ENCODE peak calls at places on chromosomes 7 and 10, in nine cellular contexts. V is ascending aorta, C is fibroblast of pulmonary artery, L is OCI-LY7, N is endodermal cell, I is AG09309, S is GM23338, Y is fibroblast of the aortic adventitia, A is heart right ventricle. O is an unnamed sample.

GRCh38 chr10:12097791-12098190 is 29.0 kb downstream of the DHTKD1 start:
- DNase-seq in V (no peak), C (no peak), L (no peak), N (no peak), I (peak), S (no peak), Y (no peak), A (no peak), O (no peak)

GRCh38 chr7:22872087-22872807 is 49.6 kb upstream of the TOMM7 start:
- DNase-seq in V (no peak), C (no peak), L (no peak), N (no peak), I (no peak), S (no peak), Y (no peak), A (no peak), O (no peak)

GRCh38 chr7:10210000-10210399 is 763.7 kb upstream of the PHF14 start:
- DNase-seq in V (no peak), C (no peak), L (no peak), N (no peak), I (no peak), S (no peak), Y (no peak), A (no peak), O (no peak)

GRCh38 chr7:70710011-70710480 is 421.9 kb upstream of the GALNT17 start:
- DNase-seq in V (no peak), C (peak), L (no peak), N (no peak), I (no peak), S (no peak), Y (peak), A (no peak), O (no peak)

GRCh38 chr7:127250312-127251047 is 2.3 kb downstream of the GRM8 start:
- DNase-seq in V (no peak), C (peak), L (peak), N (no peak), I (no peak), S (no peak), Y (peak), A (no peak), O (no peak)

GRCh38 chr10:76031099-76031498 is 599.7 kb downstream of the LRMDA start:
- DNase-seq in V (no peak), C (no peak), L (no peak), N (no peak), I (no peak), S (no peak), Y (no peak), A (no peak), O (no peak)

GRCh38 chr7:159197066-159197975 is 52.7 kb upstream of the VIPR2 start:
- DNase-seq in V (no peak), C (no peak), L (peak), N (peak), I (no peak), S (peak), Y (no peak), A (no peak), O (no peak)

GRCh38 chr10:117217196-117217761 is 20.0 kb downstream of the KCNK18 start:
- DNase-seq in V (no peak), C (no peak), L (no peak), N (peak), I (no peak), S (peak), Y (no peak), A (no peak), O (no peak)

GRCh38 chr10:88194041-88194887 is 330.8 kb downstream of the PTEN start:
- DNase-seq in V (no peak), C (no peak), L (no peak), N (no peak), I (no peak), S (no peak), Y (peak), A (no peak), O (no peak)

GRCh38 chr10:6300106-6300783 is 97.5 kb downstream of the PFKFB3 start:
- DNase-seq in V (no peak), C (peak), L (peak), N (no peak), I (peak), S (no peak), Y (peak), A (no peak), O (no peak)

GRCh38 chr10:28970231-28970630 is 292.9 kb downstream of the BAMBI start:
- DNase-seq in V (no peak), C (peak), L (no peak), N (no peak), I (no peak), S (no peak), Y (peak), A (no peak), O (no peak)

GRCh38 chr10:127354992-127355391 is 158.6 kb upstream of the INSYN2A start:
- DNase-seq in V (no peak), C (peak), L (no peak), N (no peak), I (no peak), S (no peak), Y (peak), A (no peak), O (no peak)

DNA sequence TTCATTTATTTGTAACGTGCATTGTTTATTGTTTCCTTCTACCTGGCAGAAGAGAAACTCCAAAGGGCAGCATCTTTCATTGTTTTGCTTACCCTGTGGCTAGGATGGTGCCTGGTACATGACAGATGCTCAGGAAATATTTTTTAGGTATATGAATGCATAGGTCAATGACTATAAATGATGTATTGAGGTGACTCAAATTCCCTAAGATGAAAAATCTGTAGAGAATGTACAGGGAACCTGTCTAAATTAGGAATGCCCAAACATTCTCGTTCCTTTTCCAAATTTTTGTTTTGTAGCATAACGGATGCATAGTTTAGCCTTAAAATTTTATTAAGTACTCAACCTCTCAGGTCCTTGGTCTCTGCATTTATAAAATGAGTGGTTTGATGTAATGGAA is 71.6 kb downstream of the NRP1 start:
- DNase-seq in V (no peak), C (no peak), L (no peak), N (no peak), I (no peak), S (no peak), Y (no peak), A (no peak), O (no peak)
- H3K4me3 ChIP-seq in V (no peak), C (no peak), L (no peak), N (no peak), I (no peak), S (no peak), Y (no peak), A (no peak), O (no peak)

DNA sequence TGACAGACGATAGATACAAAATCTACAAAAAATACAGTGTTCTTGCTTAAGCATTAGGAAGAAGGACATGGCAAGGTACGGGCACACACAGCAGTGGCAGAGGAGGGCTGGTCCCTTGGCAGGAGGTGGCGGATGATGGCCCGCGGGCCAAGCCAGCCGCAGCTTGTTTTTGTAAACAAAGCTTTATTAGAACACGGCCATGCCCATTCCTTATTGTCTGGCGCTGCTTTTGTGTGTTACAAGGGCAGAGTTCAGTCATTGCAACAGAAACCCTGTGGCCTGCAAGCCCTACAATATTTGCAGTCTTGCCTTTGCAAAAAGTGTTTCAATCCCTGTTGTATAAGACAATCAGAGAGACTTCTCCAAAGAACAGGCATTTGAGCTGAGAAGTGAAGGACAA is 30.7 kb downstream of the FGFR2 start:
- DNase-seq in V (no peak), C (no peak), L (no peak), N (no peak), I (no peak), S (no peak), Y (no peak), A (no peak), O (no peak)
- H3K4me3 ChIP-seq in V (no peak), C (no peak), L (no peak), N (no peak), I (no peak), S (no peak), Y (no peak), A (no peak), O (no peak)

GRCh38 chr10:63614371-63614891 is 93.2 kb downstream of the REEP3 start:
- DNase-seq in V (no peak), C (peak), L (no peak), N (no peak), I (peak), S (no peak), Y (peak), A (no peak), O (no peak)
- H3K4me3 ChIP-seq in V (no peak), C (no peak), L (no peak), N (no peak), I (no peak), S (no peak), Y (no peak), A (no peak), O (no peak)

GRCh38 chr7:29468196-29468595 is 95.4 kb upstream of the PRR15 start:
- DNase-seq in V (no peak), C (no peak), L (no peak), N (no peak), I (no peak), S (no peak), Y (no peak), A (no peak), O (no peak)
- H3K4me3 ChIP-seq in V (no peak), C (no peak), L (no peak), N (no peak), I (no peak), S (no peak), Y (no peak), A (no peak), O (no peak)

DNA sequence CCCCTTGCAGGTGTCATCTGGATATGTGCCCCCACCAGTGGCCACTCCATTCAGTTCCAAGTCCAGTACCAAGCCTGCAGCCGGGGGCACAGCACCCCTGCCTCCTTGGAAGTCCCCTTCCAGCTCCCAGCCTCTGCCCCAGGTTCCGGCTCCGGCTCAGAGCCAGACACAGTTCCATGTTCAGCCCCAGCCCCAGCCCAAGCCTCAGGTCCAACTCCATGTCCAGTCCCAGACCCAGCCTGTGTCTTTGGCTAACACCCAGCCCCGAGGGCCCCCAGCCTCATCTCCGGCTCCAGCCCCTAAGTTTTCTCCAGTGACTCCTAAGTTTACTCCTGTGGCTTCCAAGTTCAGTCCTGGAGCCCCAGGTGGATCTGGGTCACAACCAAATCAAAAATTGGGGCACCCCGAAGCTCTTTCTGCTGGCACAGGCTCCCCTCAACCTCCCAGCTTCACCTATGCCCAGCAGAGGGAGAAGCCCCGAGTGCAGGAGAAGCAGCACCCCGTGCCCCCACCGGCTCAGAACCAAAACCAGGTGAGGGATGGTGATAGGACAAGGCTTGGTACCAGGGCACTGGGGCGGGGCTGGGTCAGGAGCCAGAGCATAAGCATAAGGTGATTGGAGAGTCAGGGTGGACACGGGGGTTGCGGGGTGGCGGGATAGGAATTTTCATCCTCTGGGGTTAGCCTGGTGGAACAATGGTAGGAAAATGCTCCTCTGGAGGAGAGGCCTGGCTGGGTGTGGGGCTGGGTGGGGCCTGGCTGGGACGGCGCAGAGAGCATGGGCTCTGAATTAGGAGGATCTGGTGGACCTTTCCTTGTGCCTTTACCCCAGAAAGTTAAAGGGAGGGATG is 1.9 kb downstream of the ZYX start:
- DNase-seq in V (peak), C (no peak), L (no peak), N (peak), I (no peak), S (no peak), Y (no peak), A (no peak), O (no peak)
- H3K4me3 ChIP-seq in V (peak), C (peak), L (no peak), N (peak), I (peak), S (peak), Y (peak), A (peak), O (peak)

GRCh38 chr10:132626761-132627735 is 89.5 kb downstream of the INPP5A start:
- DNase-seq in V (peak), C (no peak), L (no peak), N (no peak), I (no peak), S (no peak), Y (no peak), A (peak), O (no peak)
- H3K4me3 ChIP-seq in V (no peak), C (no peak), L (no peak), N (no peak), I (no peak), S (no peak), Y (no peak), A (peak), O (no peak)

GRCh38 chr7:13990984-13991790 is 1.7 kb upstream of the ETV1 start:
- DNase-seq in V (peak), C (peak), L (no peak), N (peak), I (peak), S (peak), Y (peak), A (peak), O (peak)

GRCh38 chr7:13990319-13990983 is 985 bp upstream of the ETV1 start:
- DNase-seq in V (peak), C (peak), L (no peak), N (peak), I (no peak), S (peak), Y (peak), A (peak), O (peak)

GRCh38 chr7:13992621-13992982 is 3.1 kb upstream of the ETV1 start:
- DNase-seq in V (no peak), C (peak), L (no peak), N (no peak), I (no peak), S (no peak), Y (no peak), A (no peak), O (no peak)

GRCh38 chr7:13989944-13990295 is 454 bp upstream of the ETV1 start:
- DNase-seq in V (no peak), C (no peak), L (no peak), N (no peak), I (no peak), S (no peak), Y (no peak), A (no peak), O (no peak)

DNA sequence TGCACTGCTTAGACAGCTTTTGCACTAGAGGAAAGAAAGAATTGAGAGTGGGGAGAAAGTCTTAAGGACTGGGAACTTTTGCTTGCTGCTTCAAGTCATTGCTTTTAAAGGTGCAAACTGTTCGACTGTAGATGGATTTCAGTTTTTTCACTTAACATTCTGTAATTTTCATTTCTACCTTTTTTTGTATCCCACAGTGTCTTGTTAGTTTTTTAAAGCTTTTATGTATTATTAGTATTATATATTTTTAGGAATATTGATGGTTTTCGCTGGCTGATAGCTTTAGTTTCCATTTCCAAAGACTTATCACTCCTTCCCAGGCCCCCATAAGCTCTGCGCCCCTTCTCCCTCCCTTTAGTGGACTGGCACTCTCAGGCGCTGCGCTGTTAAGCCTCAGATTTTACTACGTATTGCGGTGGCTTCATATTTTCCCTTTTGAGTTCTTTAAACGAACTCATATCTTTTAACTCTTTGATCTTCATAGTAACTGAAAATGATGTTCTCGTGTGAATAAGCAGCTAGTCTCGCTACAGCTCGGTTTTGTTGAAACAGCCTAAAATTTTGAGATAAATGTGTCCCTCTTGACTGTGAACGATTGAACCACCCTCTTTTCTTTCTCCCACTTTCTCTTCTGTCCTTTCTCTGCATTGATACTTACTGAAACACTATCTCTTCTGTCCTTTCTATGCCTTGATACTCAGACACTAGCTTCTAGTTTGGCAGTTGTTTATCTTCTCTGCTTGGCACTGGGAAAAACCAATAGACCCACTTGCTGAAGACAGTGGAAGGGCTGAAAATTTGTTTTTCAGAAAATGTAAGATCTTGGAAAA is 2.5 kb upstream of the ETV1 start:
- DNase-seq in V (no peak), C (peak), L (no peak), N (peak), I (no peak), S (no peak), Y (peak), A (no peak), O (no peak)
- H3K4me3 ChIP-seq in V (peak), C (peak), L (no peak), N (peak), I (peak), S (peak), Y (peak), A (peak), O (peak)

O was measured in thoracic aorta.